ENCODE peak calls at places on chromosomes 7 and 10, in six cellular contexts. J is H1, C is HepG2, E is HCT116, Z is GM12878, U is K562. Q is an unnamed sample.

GRCh38 chr7:104862719-104863118 is 151.3 kb upstream of the KMT2E start:
- DNase-seq in J (peak; percentile 60), C (peak; percentile 35), E (peak; percentile 38), Z (no peak), U (peak; percentile 29), Q (no peak)

GRCh38 chr10:85152488-85152887 is 824.1 kb downstream of the CCSER2 start:
- DNase-seq in J (no peak), C (no peak), E (no peak), Z (no peak), U (no peak), Q (no peak)

GRCh38 chr10:119118231-119118630 is 14.3 kb downstream of the DENND10 start:
- DNase-seq in J (no peak), C (no peak), E (no peak), Z (no peak), U (no peak), Q (no peak)

GRCh38 chr10:15730341-15730740 is 10.6 kb upstream of the ITGA8 start:
- DNase-seq in J (no peak), C (no peak), E (no peak), Z (no peak), U (no peak), Q (no peak)

GRCh38 chr7:100827330-100828226 is at the start of gene EPHB4:
- DNase-seq in J (peak; percentile 93), C (peak; percentile 90), E (peak; percentile 77), Z (no peak), U (peak; percentile 89), Q (peak; percentile 91)

GRCh38 chr10:31706921-31707571 is 221.6 kb downstream of the ARHGAP12 start:
- DNase-seq in J (no peak), C (no peak), E (no peak), Z (no peak), U (no peak), Q (no peak)

GRCh38 chr10:6384847-6385246 is 182.1 kb downstream of the PFKFB3 start:
- DNase-seq in J (no peak), C (no peak), E (no peak), Z (no peak), U (no peak), Q (no peak)

GRCh38 chr7:16708496-16708895 is 45.1 kb upstream of the TSPAN13 start:
- DNase-seq in J (no peak), C (no peak), E (no peak), Z (no peak), U (no peak), Q (no peak)

GRCh38 chr10:30455816-30456215 is 21.8 kb downstream of the MAP3K8 start:
- DNase-seq in J (no peak), C (no peak), E (no peak), Z (no peak), U (no peak), Q (no peak)

GRCh38 chr7:78254397-78255055 is 456.0 kb downstream of the PHTF2 start:
- DNase-seq in J (no peak), C (no peak), E (no peak), Z (no peak), U (no peak), Q (no peak)

GRCh38 chr10:131174651-131175540 is 136.6 kb downstream of the TCERG1L start:
- DNase-seq in J (peak; percentile 43), C (no peak), E (no peak), Z (no peak), U (no peak), Q (no peak)

GRCh38 chr10:25797888-25798429 is 136.1 kb upstream of the MYO3A start:
- DNase-seq in J (no peak), C (no peak), E (no peak), Z (no peak), U (no peak), Q (no peak)

GRCh38 chr7:40749877-40750276 is 615.1 kb downstream of the SUGCT start:
- DNase-seq in J (no peak), C (no peak), E (no peak), Z (no peak), U (no peak), Q (no peak)

GRCh38 chr7:47093835-47094234 is 488.1 kb downstream of the TNS3 start:
- DNase-seq in J (no peak), C (no peak), E (no peak), Z (no peak), U (no peak), Q (no peak)

GRCh38 chr10:74078037-74078436 is 72.6 kb downstream of the AP3M1 start:
- DNase-seq in J (no peak), C (no peak), E (no peak), Z (peak; percentile 41), U (no peak), Q (no peak)

GRCh38 chr7:100983451-100984187 is 14.3 kb downstream of the MUC12 start:
- DNase-seq in J (no peak), C (no peak), E (peak; percentile 6), Z (no peak), U (no peak), Q (no peak)

GRCh38 chr7:2720024-2720423 is 32.0 kb downstream of the AMZ1 start:
- DNase-seq in J (no peak), C (no peak), E (no peak), Z (no peak), U (no peak), Q (no peak)

GRCh38 chr10:34017281-34017680 is 682.8 kb upstream of the NRP1 start:
- DNase-seq in J (peak; percentile 77), C (no peak), E (peak; percentile 12), Z (no peak), U (peak; percentile 17), Q (peak; percentile 20)

GRCh38 chr7:79452495-79453265 is 787 bp downstream of the MAGI2 start:
- DNase-seq in J (peak; percentile 67), C (peak; percentile 60), E (no peak), Z (no peak), U (no peak), Q (no peak)

GRCh38 chr7:157485961-157486510 is 149.2 kb downstream of the DNAJB6 start:
- DNase-seq in J (no peak), C (no peak), E (no peak), Z (no peak), U (no peak), Q (no peak)

GRCh38 chr10:50653758-50654157 is 30.0 kb upstream of the SGMS1 start:
- DNase-seq in J (no peak), C (no peak), E (no peak), Z (no peak), U (no peak), Q (no peak)

GRCh38 chr7:106717254-106717996 is 56.5 kb upstream of the CCDC71L start:
- DNase-seq in J (no peak), C (no peak), E (no peak), Z (no peak), U (no peak), Q (no peak)
- H3K4me1 ChIP-seq in J (no peaks in the 10 kb centered on the region), C (no peaks in the 10 kb centered on the region), E (peaks cover 29% of the 10 kb centered on the region), Z (peaks cover 34% of the 10 kb centered on the region), U (peaks cover 3% of the 10 kb centered on the region), Q (no peaks in the 10 kb centered on the region)

DNA sequence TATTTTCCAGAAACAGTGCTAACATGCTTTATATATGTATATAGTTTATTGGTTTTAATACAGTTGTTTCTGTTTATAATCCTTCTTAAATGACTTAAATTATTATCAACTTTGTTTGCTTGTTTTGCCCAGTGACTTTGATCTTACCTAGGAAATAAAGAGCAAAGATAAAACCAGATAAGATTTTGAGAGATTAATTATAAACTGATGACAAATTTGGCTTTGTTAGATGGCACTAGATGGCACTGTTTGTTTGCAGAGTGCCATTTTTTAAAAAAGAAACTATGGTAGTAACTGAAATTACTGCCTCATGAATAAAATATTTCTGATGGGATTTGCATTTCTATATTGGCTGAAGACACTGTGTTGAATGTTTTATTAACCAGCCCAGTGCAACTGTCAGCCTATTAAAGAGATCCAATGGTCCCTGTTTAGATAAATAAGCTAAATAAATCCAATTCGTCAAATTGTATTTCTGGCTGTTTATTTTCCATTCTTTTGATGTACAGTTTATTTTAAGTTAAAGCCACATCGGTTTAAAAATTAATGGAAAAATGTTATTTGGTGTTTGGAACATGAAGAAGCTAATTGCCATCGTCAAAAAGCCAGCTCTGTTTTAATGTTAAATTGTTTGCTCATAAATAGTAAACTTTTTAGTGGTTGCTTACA is 28.7 kb downstream of the VTI1A start:
- DNase-seq in J (no peak), C (no peak), E (no peak), Z (no peak), U (no peak), Q (no peak)
- TF ChIP-seq ZNF274 in J (no peak), C (no peak), E (no peak), Z (no peak), U (no peak), Q (no peak)

GRCh38 chr10:59090804-59091203 is 85.6 kb upstream of the PHYHIPL start:
- DNase-seq in J (no peak), C (no peak), E (no peak), Z (no peak), U (no peak), Q (no peak)

GRCh38 chr10:59091239-59091638 is 85.2 kb upstream of the PHYHIPL start:
- DNase-seq in J (no peak), C (no peak), E (no peak), Z (no peak), U (no peak), Q (no peak)

GRCh38 chr10:59085641-59086502 is 90.6 kb upstream of the PHYHIPL start:
- DNase-seq in J (no peak), C (no peak), E (no peak), Z (no peak), U (no peak), Q (no peak)

DNA sequence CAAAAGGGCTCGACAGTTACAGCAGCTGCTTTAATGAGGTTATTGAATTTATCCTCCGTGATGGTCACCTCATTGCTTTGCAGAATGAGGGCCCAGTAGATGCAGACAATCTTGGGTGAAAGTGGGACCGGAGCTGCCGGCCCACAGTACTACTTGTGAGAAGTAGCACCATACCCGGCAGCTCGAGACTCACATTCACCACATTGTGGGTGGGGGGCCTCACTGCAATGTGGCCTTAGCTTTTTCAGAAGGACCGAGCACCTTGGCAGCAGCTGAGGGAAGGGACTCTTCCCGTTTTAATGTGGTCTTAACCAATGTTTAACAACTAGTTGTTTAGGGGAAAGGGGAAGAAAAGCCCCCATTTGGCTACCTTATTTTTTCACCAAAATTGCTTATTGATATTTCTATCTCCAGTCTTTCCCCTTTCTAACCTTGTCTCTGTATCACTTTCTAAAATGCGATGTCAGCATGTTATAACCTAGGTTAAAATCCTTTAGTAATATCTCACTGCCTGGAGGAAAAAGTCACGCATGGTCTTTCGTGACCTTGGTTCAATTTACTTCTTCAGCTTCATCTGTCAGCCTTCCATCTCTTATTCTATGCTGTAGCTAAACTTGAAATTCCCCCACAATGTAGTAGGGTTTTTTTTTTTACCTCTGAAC is 87.4 kb upstream of the PHYHIPL start:
- DNase-seq in J (no peak), C (no peak), E (no peak), Z (no peak), U (no peak), Q (no peak)
- H3K4me1 ChIP-seq in J (no peaks in the 10 kb centered on the region), C (peaks cover 14% of the 10 kb centered on the region), E (no peaks in the 10 kb centered on the region), Z (no peaks in the 10 kb centered on the region), U (no peaks in the 10 kb centered on the region), Q (no peaks in the 10 kb centered on the region)

GRCh38 chr10:86863443-86863842 is 94.0 kb downstream of the MMRN2 start:
- DNase-seq in J (no peak), C (no peak), E (no peak), Z (no peak), U (no peak), Q (no peak)
- TF ChIP-seq ZNF274 in J (no peak), C (no peak), E (no peak), Z (no peak), U (no peak), Q (no peak)

GRCh38 chr7:74185016-74185415 is 10.9 kb downstream of the EIF4H start:
- DNase-seq in J (no peak), C (no peak), E (no peak), Z (no peak), U (no peak), Q (no peak)
- H3K4me1 ChIP-seq in J (no peaks in the 10 kb centered on the region), C (peaks cover 23% of the 10 kb centered on the region), E (peaks cover 64% of the 10 kb centered on the region), Z (no peaks in the 10 kb centered on the region), U (no peaks in the 10 kb centered on the region), Q (peaks cover 5% of the 10 kb centered on the region)

Q was measured in NT2/D1.